ENCODE peak calls at places on chromosomes 1 and 21, in six cellular contexts. T, M, V, P, F and Z are unnamed samples.

GRCh38 chr1:201091256-201091655 is 21.0 kb downstream of the CACNA1S start:
- DNase-seq in F (no peak), M (no peak), T (no peak), V (no peak), P (no peak), Z (no peak)

GRCh38 chr1:147647796-147648633 is 22.3 kb downstream of the ACP6 start:
- DNase-seq in M (no peak), P (no peak), F (no peak), V (no peak), T (no peak), Z (no peak)

GRCh38 chr21:29453511-29453910 is 154.8 kb downstream of the BACH1 start:
- DNase-seq in P (no peak), V (no peak), F (no peak), T (no peak), M (no peak), Z (no peak)

GRCh38 chr1:218284377-218284916 is 646 bp upstream of the RRP15 start:
- DNase-seq in P (no peak), F (no peak), M (no peak), T (no peak), V (no peak), Z (no peak)

GRCh38 chr1:208844158-208844557 is 600.0 kb upstream of the PLXNA2 start:
- DNase-seq in V (no peak), M (no peak), F (no peak), P (no peak), T (no peak), Z (no peak)

GRCh38 chr1:115229016-115229415 is 109.0 kb downstream of the NGF start:
- DNase-seq in M (no peak), P (no peak), T (no peak), F (no peak), V (no peak), Z (no peak)

GRCh38 chr1:166933633-166934032 is 41.7 kb downstream of the ILDR2 start:
- DNase-seq in M (no peak), F (no peak), V (no peak), P (no peak), T (no peak), Z (no peak)

GRCh38 chr21:41488080-41488479 is 19.9 kb downstream of the TMPRSS2 start:
- DNase-seq in M (no peak), T (no peak), F (no peak), P (no peak), V (no peak), Z (no peak)

GRCh38 chr1:62437273-62437945 is 560 bp downstream of the USP1 start:
- DNase-seq in P (peak; percentile 23), V (no peak), T (peak; percentile 89), F (peak; percentile 49), M (peak; percentile 19), Z (no peak)

GRCh38 chr21:37578471-37579126 is 212.0 kb downstream of the DYRK1A start:
- DNase-seq in F (no peak), V (no peak), M (no peak), P (no peak), T (no peak), Z (no peak)

DNA sequence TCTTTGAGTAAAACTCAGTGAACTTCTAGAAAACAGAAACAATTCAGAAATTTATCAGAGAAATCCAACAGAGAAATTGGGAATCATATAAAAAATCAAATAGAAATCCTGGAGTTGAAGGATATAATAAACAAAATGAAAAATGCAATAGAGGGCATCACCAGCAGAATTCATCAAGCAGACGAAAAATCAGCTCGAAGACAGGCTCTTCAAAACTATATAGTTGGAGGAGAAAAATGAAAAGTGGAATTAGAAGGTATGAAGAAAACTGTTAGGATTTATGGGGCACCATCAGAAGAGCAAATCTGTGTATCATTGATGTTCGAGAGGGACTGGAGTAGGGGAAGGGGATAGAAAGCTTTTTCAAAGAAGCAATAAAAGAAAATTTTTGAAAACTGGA is 121.5 kb upstream of the GPR52 start:
- DNase-seq in T (no peak), M (no peak), F (no peak), P (no peak), V (no peak), Z (no peak)
- H3K4me3 ChIP-seq in T (no peak overlapping the region), M (no peak overlapping the region), F (no peak overlapping the region), P (no peak overlapping the region), V (no peak overlapping the region), Z (no peak overlapping the region)

GRCh38 chr1:20151906-20152598 is 12.9 kb downstream of the PLA2G2F start:
- DNase-seq in T (peak; percentile 95), F (peak; percentile 59), M (peak; percentile 59), V (peak; percentile 94), P (peak; percentile 73), Z (peak; percentile 26)

GRCh38 chr1:20153000-20153418 is 13.9 kb downstream of the PLA2G2F start:
- DNase-seq in P (peak; percentile 18), V (no peak), M (peak; percentile 42), F (no peak), T (peak; percentile 81), Z (no peak)

GRCh38 chr1:20150969-20151368 is 11.8 kb downstream of the PLA2G2F start:
- DNase-seq in V (no peak), P (no peak), T (no peak), M (no peak), F (no peak), Z (no peak)

GRCh38 chr1:20154306-20154831 is 15.2 kb downstream of the PLA2G2F start:
- DNase-seq in F (no peak), V (no peak), M (no peak), T (peak; percentile 67), P (no peak), Z (no peak)

DNA sequence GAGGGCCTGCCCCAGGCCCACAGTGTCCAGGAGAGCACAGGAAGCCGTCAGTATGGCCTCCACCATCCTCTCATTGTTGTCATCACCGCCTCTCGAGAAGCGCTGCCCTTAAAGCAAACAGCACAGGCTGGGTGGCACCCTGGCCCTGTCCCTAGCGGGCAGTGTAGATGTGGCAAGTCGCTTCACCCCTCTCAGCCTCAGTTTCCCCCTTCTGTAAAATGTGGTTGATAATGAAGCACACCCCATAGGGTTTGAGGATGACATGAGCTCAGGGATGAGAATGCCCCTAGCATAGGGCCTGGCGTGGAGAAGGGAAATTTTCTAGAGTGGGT is 13.4 kb downstream of the PLA2G2F start:
- DNase-seq in T (no peak), F (no peak), P (no peak), V (no peak), M (no peak), Z (no peak)
- TF ChIP-seq CTCF in T (no peak), F (no peak), P (no peak), V (no peak), M (no peak), Z (no peak)

GRCh38 chr1:172343246-172344099 is 77.0 kb upstream of the C1orf105 start:
- DNase-seq in F (no peak), P (peak; percentile 85), M (peak; percentile 93), V (no peak), T (no peak), Z (peak; percentile 87)
- H3K4me3 ChIP-seq in F (no peak overlapping the region), P (peak overlapping the region; percentile 29), M (no peak overlapping the region), V (peak overlapping the region; percentile 3), T (no peak overlapping the region), Z (peak overlapping the region; percentile 4)

GRCh38 chr1:26496881-26497280 is 24.6 kb downstream of the HMGN2 start:
- DNase-seq in M (no peak), T (no peak), F (no peak), V (no peak), P (peak; percentile 82), Z (no peak)

GRCh38 chr1:26498894-26499293 is 26.7 kb downstream of the HMGN2 start:
- DNase-seq in P (no peak), T (no peak), M (no peak), V (no peak), F (no peak), Z (no peak)

GRCh38 chr1:26500488-26501175 is 28.4 kb downstream of the HMGN2 start:
- DNase-seq in T (peak; percentile 94), P (peak; percentile 78), F (peak; percentile 86), V (peak; percentile 95), M (peak; percentile 81), Z (peak; percentile 31)
- TF ChIP-seq CTCF in T (no peak), P (no peak), F (peak; percentile 1), V (peak; percentile 20), M (no peak), Z (no peak)

DNA sequence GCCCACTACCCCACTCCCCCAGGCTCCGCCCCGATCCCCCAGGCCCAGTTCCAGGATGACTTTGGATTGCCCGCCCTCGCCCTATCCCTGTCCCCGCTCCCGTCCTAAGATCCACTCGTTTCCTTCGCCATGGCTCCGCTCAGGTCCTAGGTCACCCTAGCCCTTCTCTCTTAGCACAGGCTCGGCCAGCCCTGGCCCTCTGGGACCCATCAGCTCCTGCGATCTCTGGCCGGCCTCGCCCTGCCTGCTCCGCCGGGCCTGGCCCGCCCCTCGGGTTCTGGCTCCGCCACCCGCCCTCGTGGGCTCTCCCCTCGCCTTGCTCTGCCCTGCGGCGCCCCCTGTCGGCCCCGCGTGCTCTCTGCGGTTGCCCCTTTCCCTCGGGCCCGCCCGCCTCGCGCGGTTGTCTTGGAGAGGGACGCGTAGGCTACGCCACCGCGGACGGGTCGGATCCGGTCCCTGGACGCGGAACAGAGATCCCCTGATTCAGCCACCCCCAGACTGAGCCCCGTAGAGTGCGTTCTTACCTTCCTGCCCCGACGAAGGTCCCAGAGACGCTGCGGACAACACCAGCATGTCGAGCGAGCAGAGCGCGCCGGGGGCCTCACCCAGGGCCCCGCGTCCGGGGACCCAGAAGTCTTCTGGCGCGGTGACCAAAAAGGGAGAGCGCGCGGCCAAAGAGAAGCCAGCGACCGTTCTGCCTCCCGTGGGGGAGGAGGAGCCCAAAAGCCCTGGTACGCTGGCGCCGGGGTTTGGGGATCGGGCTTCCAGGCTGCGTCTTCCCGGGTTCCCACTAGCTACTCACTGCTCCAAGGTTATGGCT is at the start of gene LRRC71:
- DNase-seq in F (peak; percentile 50), V (no peak), P (peak; percentile 77), M (peak; percentile 75), T (no peak), Z (no peak)
- H3K4me3 ChIP-seq in F (no peak within 1 kb of the TSS), V (peak within 1 kb of the TSS; percentile 3), P (peak within 1 kb of the TSS; percentile 24), M (peak within 1 kb of the TSS; percentile 25), T (peak within 1 kb of the TSS; percentile 25), Z (no peak within 1 kb of the TSS)

DNA sequence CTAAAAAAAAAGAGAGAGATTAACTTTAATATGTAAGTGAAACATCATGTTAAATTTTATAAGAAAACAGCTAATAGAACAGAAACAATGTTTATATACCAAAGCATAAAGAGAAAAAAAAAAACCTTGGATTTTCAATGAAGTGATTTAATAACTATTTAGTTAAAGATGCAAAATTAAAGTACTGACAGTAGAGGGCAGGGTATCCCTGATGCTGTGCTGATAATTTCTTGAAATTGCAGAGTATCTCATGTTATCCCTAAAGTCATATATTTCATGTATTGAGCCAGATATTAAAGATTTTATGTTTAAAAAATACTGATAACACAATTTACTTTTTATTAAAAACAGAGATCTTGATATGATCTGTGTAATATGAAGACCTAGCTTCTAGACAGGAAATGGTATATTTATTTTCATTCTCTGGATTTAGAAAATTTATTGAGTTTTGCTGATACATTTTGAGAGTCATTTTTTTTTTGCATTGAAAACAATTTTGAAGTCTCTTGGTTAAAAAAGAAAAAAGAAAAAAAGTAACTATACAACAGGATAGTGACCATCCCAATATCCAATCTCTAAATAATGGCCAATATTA is 273.2 kb downstream of the USP25 start:
- DNase-seq in M (peak; percentile 52), V (no peak), T (no peak), P (peak; percentile 66), F (no peak), Z (peak; percentile 24)
- TF ChIP-seq CTCF in M (peak; percentile 53), V (peak; percentile 33), T (no peak), P (peak; percentile 17), F (peak; percentile 41), Z (peak; percentile 27)

GRCh38 chr1:187605736-187606135 is 777.0 kb downstream of the PLA2G4A start:
- DNase-seq in T (no peak), P (no peak), V (no peak), M (no peak), F (no peak), Z (no peak)
- H3K4me3 ChIP-seq in T (no peak overlapping the region), P (no peak overlapping the region), V (no peak overlapping the region), M (no peak overlapping the region), F (no peak overlapping the region), Z (no peak overlapping the region)